ENCODE peak calls at places on chromosomes 3 and 15, in seven cellular contexts. C, R, F, S, P, X and U are unnamed samples.

GRCh38 chr3:104825116-104825515 is 541.6 kb upstream of the ALCAM start:
- DNase-seq in C (no peak), R (no peak), F (no peak), S (no peak), P (no peak), X (no peak), U (no peak)

GRCh38 chr3:72694398-72694797 is 153.8 kb downstream of the SHQ1 start:
- DNase-seq in C (no peak), R (no peak), F (no peak), S (no peak), P (no peak), X (no peak), U (no peak)

GRCh38 chr15:80747317-80748053 is 31.7 kb upstream of the CEMIP start:
- DNase-seq in C (no peak), R (no peak), F (no peak), S (no peak), P (no peak), X (no peak), U (no peak)

GRCh38 chr3:36196058-36196457 is 184.2 kb upstream of the STAC start:
- DNase-seq in C (no peak), R (no peak), F (no peak), S (no peak), P (no peak), X (no peak), U (no peak)

GRCh38 chr3:191376742-191377141 is 46.4 kb upstream of the UTS2B start:
- DNase-seq in C (no peak), R (no peak), F (no peak), S (no peak), P (no peak), X (no peak), U (no peak)

GRCh38 chr3:153038779-153039178 is 123.2 kb upstream of the RAP2B start:
- DNase-seq in C (no peak), R (no peak), F (no peak), S (no peak), P (no peak), X (no peak), U (no peak)

GRCh38 chr3:141594357-141594756 is 107.5 kb downstream of the RASA2 start:
- DNase-seq in C (no peak), R (no peak), F (no peak), S (no peak), P (no peak), X (no peak), U (no peak)

GRCh38 chr15:85168642-85169173 is 187.1 kb downstream of the PDE8A start:
- DNase-seq in C (peak), R (peak), F (no peak), S (peak), P (peak), X (no peak), U (no peak)

GRCh38 chr3:4736284-4736861 is 242.9 kb upstream of the BHLHE40 start:
- DNase-seq in C (peak), R (no peak), F (no peak), S (no peak), P (peak), X (no peak), U (no peak)

GRCh38 chr3:1798711-1799410 is 299.8 kb upstream of the CNTN4 start:
- DNase-seq in C (no peak), R (no peak), F (no peak), S (no peak), P (no peak), X (no peak), U (no peak)

GRCh38 chr3:183073839-183074615 is 25.3 kb downstream of the MCCC1 start:
- DNase-seq in C (no peak), R (no peak), F (no peak), S (no peak), P (no peak), X (no peak), U (no peak)

GRCh38 chr3:127407026-127407939 is 119.4 kb upstream of the PRR20G start:
- DNase-seq in C (no peak), R (no peak), F (no peak), S (no peak), P (no peak), X (peak), U (peak)

GRCh38 chr3:184485906-184486305 is 75.7 kb upstream of the EPHB3 start:
- DNase-seq in C (no peak), R (no peak), F (no peak), S (no peak), P (no peak), X (no peak), U (no peak)

GRCh38 chr3:134543113-134543512 is 57.3 kb downstream of the CEP63 start:
- DNase-seq in C (peak), R (no peak), F (no peak), S (no peak), P (no peak), X (no peak), U (no peak)

GRCh38 chr3:132661120-132661519 is 991 bp downstream of the UBA5 start:
- DNase-seq in C (no peak), R (no peak), F (no peak), S (no peak), P (no peak), X (no peak), U (no peak)

GRCh38 chr3:46936733-46937250 is 39.8 kb downstream of the CCDC12 start:
- DNase-seq in C (peak), R (no peak), F (no peak), S (no peak), P (no peak), X (no peak), U (no peak)

GRCh38 chr3:71652786-71653419 is 69.4 kb upstream of the FOXP1 start:
- DNase-seq in C (peak), R (peak), F (no peak), S (peak), P (peak), X (no peak), U (no peak)

GRCh38 chr3:18086078-18086477 is 339.1 kb downstream of the SATB1 start:
- DNase-seq in C (no peak), R (no peak), F (no peak), S (no peak), P (no peak), X (no peak), U (no peak)

GRCh38 chr3:59386165-59386564 is 336.3 kb upstream of the CFAP20DC start:
- DNase-seq in C (no peak), R (peak), F (no peak), S (no peak), P (no peak), X (no peak), U (no peak)

GRCh38 chr3:46612324-46612723 is at the start of gene FAM240A:
- DNase-seq in C (no peak), R (no peak), F (no peak), S (no peak), P (peak), X (peak), U (no peak)

GRCh38 chr15:22811640-22812039 is 25.2 kb downstream of the NIPA1 start:
- DNase-seq in C (no peak), R (no peak), F (no peak), S (peak), P (peak), X (no peak), U (no peak)

GRCh38 chr3:111269782-111270181 is 198.2 kb downstream of the NECTIN3 start:
- DNase-seq in C (no peak), R (no peak), F (no peak), S (no peak), P (no peak), X (no peak), U (no peak)

GRCh38 chr3:125662675-125663074 is 67.4 kb upstream of the OSBPL11 start:
- DNase-seq in C (no peak), R (no peak), F (no peak), S (no peak), P (no peak), X (no peak), U (no peak)

GRCh38 chr3:113212155-113212844 is 943 bp downstream of the BOC start:
- DNase-seq in C (no peak), R (peak), F (no peak), S (peak), P (peak), X (no peak), U (no peak)

GRCh38 chr15:88982304-88982945 is 69.2 kb upstream of the MFGE8 start:
- DNase-seq in C (no peak), R (peak), F (no peak), S (peak), P (peak), X (peak), U (no peak)

GRCh38 chr3:53577486-53577885 is 83.1 kb downstream of the CACNA1D start:
- DNase-seq in C (no peak), R (no peak), F (no peak), S (no peak), P (no peak), X (no peak), U (no peak)

GRCh38 chr3:164521644-164522043 is 556.7 kb downstream of the SI start:
- DNase-seq in C (no peak), R (no peak), F (no peak), S (no peak), P (no peak), X (no peak), U (no peak)

GRCh38 chr15:45468294-45468693 is 54.3 kb downstream of the SLC30A4 start:
- DNase-seq in C (no peak), R (no peak), F (no peak), S (no peak), P (no peak), X (peak), U (no peak)

GRCh38 chr3:196968233-196969000 is at the start of gene PIGZ:
- DNase-seq in C (peak), R (peak), F (no peak), S (no peak), P (peak), X (no peak), U (no peak)

GRCh38 chr15:89912674-89913396 is at the start of gene ARPIN:
- DNase-seq in C (peak), R (no peak), F (no peak), S (peak), P (peak), X (peak), U (peak)

GRCh38 chr3:189981668-189982067 is 139.0 kb downstream of the P3H2 start:
- DNase-seq in C (no peak), R (no peak), F (no peak), S (no peak), P (no peak), X (no peak), U (no peak)

GRCh38 chr3:184710870-184711365 is 946 bp downstream of the MAGEF1 start:
- DNase-seq in C (no peak), R (peak), F (no peak), S (no peak), P (no peak), X (peak), U (peak)

GRCh38 chr3:109729111-109729510 is 391.8 kb upstream of the DPPA4 start:
- DNase-seq in C (no peak), R (no peak), F (no peak), S (no peak), P (no peak), X (no peak), U (no peak)

GRCh38 chr15:90829942-90830440 is 38.4 kb upstream of the FURIN start:
- DNase-seq in C (peak), R (peak), F (no peak), S (no peak), P (peak), X (no peak), U (no peak)

GRCh38 chr15:70636540-70637165 is 126.7 kb downstream of the UACA start:
- DNase-seq in C (no peak), R (no peak), F (no peak), S (no peak), P (no peak), X (no peak), U (no peak)
- TF ChIP-seq CTCF in C (no peak), R (no peak), F (no peak), S (peak), P (no peak), X (peak), U (peak)

DNA sequence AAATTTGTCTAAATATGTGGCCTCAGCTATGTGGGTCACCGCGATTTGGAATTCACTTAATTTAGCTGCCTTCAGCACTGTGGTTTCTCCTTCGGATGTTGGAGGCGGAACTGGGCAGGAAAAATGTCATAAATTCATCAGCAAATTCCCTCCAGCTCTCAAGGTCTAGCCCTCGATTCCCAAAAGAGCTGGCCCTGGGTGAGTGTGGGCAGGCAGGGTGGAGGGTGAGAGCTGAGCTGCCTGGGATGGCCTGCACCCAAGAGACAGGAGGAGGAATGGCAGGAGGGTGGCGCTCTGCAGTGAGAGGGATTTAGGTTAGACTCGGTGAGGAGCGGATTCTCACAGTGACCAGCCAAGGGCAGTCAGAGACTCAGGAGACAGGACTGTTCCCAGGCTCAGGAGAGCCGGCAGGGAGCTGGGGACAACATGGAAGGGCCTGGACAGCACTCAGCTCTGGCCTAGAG is 57.1 kb downstream of the FEM1B start:
- DNase-seq in C (no peak), R (no peak), F (no peak), S (no peak), P (no peak), X (peak), U (no peak)
- TF ChIP-seq CTCF in C (no peak), R (no peak), F (no peak), S (no peak), P (no peak), X (peak), U (no peak)

DNA sequence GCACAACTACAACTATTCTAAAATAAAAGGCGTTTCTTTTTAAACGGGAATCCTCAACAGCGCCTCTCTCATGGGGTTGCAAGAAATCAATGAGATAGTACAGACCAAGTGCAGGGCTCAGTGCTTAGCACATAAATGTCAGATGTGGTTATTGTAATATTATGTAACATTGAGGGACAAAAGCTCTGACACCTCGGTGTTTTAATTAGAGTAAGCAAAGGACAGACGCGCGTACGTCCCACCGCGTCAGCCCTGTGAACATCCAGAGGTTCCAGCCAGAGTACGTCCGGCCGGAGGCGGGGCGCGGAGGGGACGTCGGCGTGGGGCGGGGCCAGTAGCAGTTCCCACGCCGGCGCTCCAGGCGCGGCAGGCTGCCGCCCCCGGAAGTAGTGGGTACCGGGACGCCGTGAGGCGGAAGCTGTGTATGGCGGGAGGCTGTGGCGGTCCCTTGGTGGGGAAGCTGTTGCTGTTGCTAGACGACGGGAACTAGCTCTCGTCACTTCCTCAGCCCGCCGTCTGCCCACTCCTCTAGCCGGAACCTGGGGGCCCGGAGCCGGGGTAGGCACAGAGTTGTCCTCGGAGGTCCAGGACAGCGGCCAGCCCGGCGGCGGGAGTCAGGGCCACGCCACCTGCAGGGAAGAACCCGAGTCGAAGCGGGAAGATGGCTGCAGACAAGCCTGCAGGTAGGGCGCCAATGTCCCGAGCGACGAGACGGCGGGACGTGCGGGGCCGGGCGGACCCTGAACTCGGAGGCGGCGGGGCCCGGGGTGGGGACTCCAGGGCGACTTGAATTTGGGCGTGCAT is at the start of gene CNOT10:
- DNase-seq in C (peak), R (peak), F (peak), S (peak), P (peak), X (peak), U (peak)
- TF ChIP-seq CTCF in C (peak), R (no peak), F (no peak), S (peak), P (peak), X (peak), U (no peak)

GRCh38 chr3:67863869-67864268 is 209.5 kb upstream of the SUCLG2 start:
- DNase-seq in C (no peak), R (peak), F (no peak), S (peak), P (no peak), X (no peak), U (no peak)
- TF ChIP-seq CTCF in C (no peak), R (no peak), F (no peak), S (peak), P (no peak), X (peak), U (peak)

GRCh38 chr15:72782993-72783562 is 480 bp downstream of the ADPGK start:
- DNase-seq in C (peak), R (peak), F (no peak), S (no peak), P (peak), X (no peak), U (no peak)
- TF ChIP-seq CTCF in C (peak), R (no peak), F (no peak), S (no peak), P (no peak), X (no peak), U (no peak)

GRCh38 chr15:62498711-62499110 is 333.6 kb upstream of the C2CD4B start:
- DNase-seq in C (no peak), R (no peak), F (no peak), S (no peak), P (no peak), X (no peak), U (no peak)
- TF ChIP-seq CTCF in C (no peak), R (no peak), F (no peak), S (no peak), P (no peak), X (no peak), U (no peak)

GRCh38 chr3:188605960-188606359 is 452.0 kb downstream of the LPP start:
- DNase-seq in C (no peak), R (no peak), F (no peak), S (no peak), P (no peak), X (no peak), U (no peak)
- TF ChIP-seq CTCF in C (no peak), R (no peak), F (no peak), S (no peak), P (no peak), X (no peak), U (no peak)

GRCh38 chr3:80788914-80789313 is 972.5 kb downstream of the GBE1 start:
- DNase-seq in C (no peak), R (no peak), F (no peak), S (no peak), P (no peak), X (no peak), U (no peak)

GRCh38 chr3:80785875-80786274 is 975.6 kb downstream of the GBE1 start:
- DNase-seq in C (no peak), R (no peak), F (no peak), S (no peak), P (no peak), X (no peak), U (no peak)

DNA sequence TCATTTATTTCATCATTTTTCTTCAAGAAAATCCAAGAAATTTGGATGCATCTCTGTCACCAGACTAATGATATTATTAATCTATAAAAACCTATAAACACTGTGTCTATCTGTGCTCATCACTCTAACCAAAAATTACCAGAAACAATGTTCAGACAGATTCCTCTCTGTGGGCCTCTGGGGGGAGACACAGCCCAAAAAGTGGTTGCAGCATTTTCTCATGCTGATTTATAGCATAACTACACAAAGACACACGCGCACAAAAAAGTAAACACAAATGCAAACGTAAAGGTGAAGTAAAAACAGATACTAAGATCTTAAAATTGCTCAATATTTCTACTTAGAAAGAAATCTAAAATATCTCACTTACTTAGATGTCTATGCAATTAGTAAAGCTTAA is 976.0 kb downstream of the GBE1 start:
- DNase-seq in C (no peak), R (no peak), F (no peak), S (no peak), P (no peak), X (no peak), U (no peak)
- TF ChIP-seq CTCF in C (no peak), R (no peak), F (no peak), S (no peak), P (no peak), X (peak), U (peak)